ENCODE peak calls at places on chromosomes 7 and 10, in seven cellular contexts. K, E, G, S, V, T and B are unnamed samples.

GRCh38 chr7:2734761-2735571 is 47.0 kb downstream of the AMZ1 start:
- DNase-seq in K (no peak), S (no peak), G (no peak), E (no peak), T (no peak), V (no peak), B (no peak)

GRCh38 chr7:73811760-73812168 is 19.0 kb upstream of the CLDN4 start:
- DNase-seq in G (no peak), S (peak), V (peak), E (peak), K (no peak), T (peak), B (peak)

GRCh38 chr7:132877578-132877977 is 204.3 kb downstream of the CHCHD3 start:
- DNase-seq in G (no peak), K (no peak), E (no peak), T (no peak), V (no peak), S (no peak), B (peak)

GRCh38 chr10:11243425-11244222 is 226.0 kb downstream of the CELF2 start:
- DNase-seq in E (no peak), G (no peak), S (no peak), V (no peak), T (no peak), K (peak), B (no peak)

GRCh38 chr7:72335561-72336381 is 76.4 kb downstream of the CALN1 start:
- DNase-seq in T (no peak), V (no peak), G (no peak), K (no peak), E (no peak), S (no peak), B (peak)

GRCh38 chr7:90211391-90212148 is at the start of gene STEAP2:
- DNase-seq in S (peak), E (peak), V (peak), K (peak), G (no peak), T (peak), B (peak)

GRCh38 chr10:99983280-99983988 is 26.3 kb downstream of the DNMBP start:
- DNase-seq in T (peak), V (no peak), G (no peak), E (no peak), K (no peak), S (no peak), B (no peak)

GRCh38 chr10:78313636-78314035 is 280.0 kb downstream of the RPS24 start:
- DNase-seq in V (no peak), G (no peak), E (no peak), S (no peak), T (no peak), K (no peak), B (no peak)

GRCh38 chr10:62817120-62817762 is 1.1 kb upstream of the EGR2 start:
- DNase-seq in S (peak), T (peak), G (peak), E (peak), K (no peak), V (peak), B (peak)

GRCh38 chr10:102741848-102742247 is 1.9 kb upstream of the WBP1L start:
- DNase-seq in T (no peak), S (no peak), V (no peak), E (no peak), G (no peak), K (no peak), B (no peak)

GRCh38 chr7:95311389-95311788 is 12.9 kb downstream of the PON1 start:
- DNase-seq in G (no peak), S (no peak), T (no peak), V (no peak), K (no peak), E (no peak), B (no peak)

GRCh38 chr7:20647908-20648776 is 32.7 kb downstream of the ABCB5 start:
- DNase-seq in T (no peak), S (no peak), K (no peak), E (peak), V (no peak), G (no peak), B (peak)

GRCh38 chr7:158244430-158244829 is 343.2 kb downstream of the PTPRN2 start:
- DNase-seq in S (no peak), E (no peak), K (no peak), T (no peak), V (no peak), G (no peak), B (no peak)

GRCh38 chr7:105210721-105211205 is 178.0 kb downstream of the SRPK2 start:
- DNase-seq in E (no peak), S (no peak), V (peak), T (no peak), K (no peak), G (no peak), B (peak)

GRCh38 chr10:104330168-104331117 is 7.8 kb downstream of the ITPRIP start:
- DNase-seq in G (no peak), K (no peak), E (peak), T (peak), V (no peak), S (no peak), B (no peak)

GRCh38 chr7:73852500-73852899 is 8.5 kb upstream of the TMEM270 start:
- DNase-seq in E (no peak), S (no peak), T (no peak), K (no peak), V (no peak), G (no peak), B (no peak)

GRCh38 chr10:89979726-89980125 is 278.3 kb downstream of the KIF20B start:
- DNase-seq in E (no peak), K (no peak), V (no peak), G (no peak), T (no peak), S (no peak), B (no peak)

GRCh38 chr10:51879238-51879637 is 179.8 kb upstream of the CSTF2T start:
- DNase-seq in T (no peak), K (peak), S (no peak), V (no peak), E (peak), G (no peak), B (no peak)

GRCh38 chr10:21989453-21990154 is 13.9 kb downstream of the DNAJC1 start:
- DNase-seq in S (peak), T (peak), E (peak), G (no peak), V (peak), K (no peak), B (peak)

GRCh38 chr10:47276071-47276470 is 23.9 kb upstream of the GDF10 start:
- DNase-seq in V (no peak), K (no peak), S (no peak), G (no peak), T (no peak), E (no peak), B (no peak)

GRCh38 chr10:65365878-65366277 is 1560.0 kb upstream of the LRRTM3 start:
- DNase-seq in K (no peak), S (no peak), T (no peak), E (peak), V (no peak), G (no peak), B (no peak)

GRCh38 chr10:84308021-84308420 is 20.4 kb upstream of the CCSER2 start:
- DNase-seq in T (no peak), G (no peak), K (no peak), V (no peak), S (no peak), E (no peak), B (no peak)

GRCh38 chr7:112201421-112201820 is 4.8 kb downstream of the DOCK4 start:
- DNase-seq in K (peak), G (no peak), V (no peak), E (no peak), T (no peak), S (no peak), B (no peak)

GRCh38 chr7:132904209-132904608 is 177.7 kb downstream of the CHCHD3 start:
- DNase-seq in S (no peak), V (no peak), K (no peak), E (no peak), T (no peak), G (no peak), B (no peak)

GRCh38 chr7:79452495-79453265 is 787 bp downstream of the MAGI2 start:
- DNase-seq in E (peak), G (no peak), S (peak), T (peak), V (peak), K (no peak), B (peak)
- TF ChIP-seq CTCF in E (no peak), G (no peak), S (no peak), T (no peak), V (no peak), K (no peak), B (no peak)

GRCh38 chr7:27103489-27104226 is 1.2 kb upstream of the HOXA2 start:
- DNase-seq in S (no peak), K (no peak), G (no peak), T (no peak), E (no peak), V (no peak), B (peak)
- H3K27ac ChIP-seq in S (peak), K (peak), G (no peak), T (peak), E (no peak), V (peak), B (no peak)

GRCh38 chr7:106978425-106979386 is 65.8 kb upstream of the PRKAR2B start:
- DNase-seq in V (no peak), G (no peak), E (peak), S (no peak), K (no peak), T (no peak), B (no peak)
- TF ChIP-seq CTCF in V (no peak), G (no peak), E (no peak), S (no peak), K (peak), T (no peak), B (peak)

DNA sequence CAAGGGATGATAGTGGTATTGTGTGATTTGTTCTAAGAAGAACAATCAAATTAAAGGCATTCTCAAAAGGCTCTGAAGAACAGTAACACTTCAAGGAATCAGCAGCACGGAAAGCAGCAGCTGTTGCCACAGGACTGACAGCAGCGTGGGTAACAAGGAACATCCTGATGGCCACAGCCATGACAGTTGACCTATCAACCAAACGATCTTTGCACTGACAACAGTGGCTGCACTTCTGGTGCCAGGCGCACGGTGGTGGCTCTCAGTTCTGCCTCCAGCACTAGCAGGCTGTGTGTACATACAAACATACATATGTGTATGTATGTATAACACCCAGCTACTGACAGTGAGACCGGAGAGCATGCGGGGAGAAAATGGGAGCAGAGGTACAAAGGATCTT is 114.2 kb downstream of the ZFAND4 start:
- DNase-seq in V (no peak), G (no peak), S (no peak), E (no peak), T (no peak), K (no peak), B (no peak)
- H3K27ac ChIP-seq in V (no peak), G (no peak), S (no peak), E (no peak), T (no peak), K (no peak), B (no peak)

GRCh38 chr7:17558558-17559332 is 260.3 kb downstream of the AHR start:
- DNase-seq in K (no peak), V (no peak), E (peak), S (no peak), G (no peak), T (no peak), B (no peak)

GRCh38 chr7:17560516-17560915 is 262.1 kb downstream of the AHR start:
- DNase-seq in K (no peak), S (no peak), V (no peak), T (no peak), E (peak), G (no peak), B (no peak)

GRCh38 chr7:17558135-17558534 is 259.7 kb downstream of the AHR start:
- DNase-seq in G (no peak), V (no peak), E (no peak), T (no peak), K (no peak), S (no peak), B (no peak)

GRCh38 chr7:17560966-17561365 is 262.5 kb downstream of the AHR start:
- DNase-seq in S (no peak), K (no peak), E (no peak), G (no peak), V (no peak), T (no peak), B (no peak)

DNA sequence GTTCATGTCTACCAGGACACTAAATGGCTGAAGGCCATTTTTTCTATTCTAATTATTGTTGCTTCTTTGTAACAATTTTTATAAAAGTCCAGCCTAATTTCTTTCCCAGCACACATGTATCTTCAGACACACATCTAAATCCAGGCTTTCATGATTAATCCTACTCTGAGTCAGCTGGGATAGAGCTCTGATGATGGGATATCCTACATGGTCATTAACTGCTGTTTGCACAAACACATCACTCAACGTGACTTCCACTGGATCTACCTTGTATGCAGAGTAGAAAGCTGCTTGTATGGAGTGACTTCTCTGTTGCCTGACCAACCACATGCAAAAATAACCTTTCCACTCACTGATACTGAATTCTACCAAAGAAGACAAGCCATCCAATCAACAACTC is 260.9 kb downstream of the AHR start:
- DNase-seq in E (peak), V (no peak), G (no peak), T (no peak), K (no peak), S (no peak), B (no peak)
- TF ChIP-seq CTCF in E (no peak), V (no peak), G (no peak), T (no peak), K (no peak), S (no peak), B (no peak)

DNA sequence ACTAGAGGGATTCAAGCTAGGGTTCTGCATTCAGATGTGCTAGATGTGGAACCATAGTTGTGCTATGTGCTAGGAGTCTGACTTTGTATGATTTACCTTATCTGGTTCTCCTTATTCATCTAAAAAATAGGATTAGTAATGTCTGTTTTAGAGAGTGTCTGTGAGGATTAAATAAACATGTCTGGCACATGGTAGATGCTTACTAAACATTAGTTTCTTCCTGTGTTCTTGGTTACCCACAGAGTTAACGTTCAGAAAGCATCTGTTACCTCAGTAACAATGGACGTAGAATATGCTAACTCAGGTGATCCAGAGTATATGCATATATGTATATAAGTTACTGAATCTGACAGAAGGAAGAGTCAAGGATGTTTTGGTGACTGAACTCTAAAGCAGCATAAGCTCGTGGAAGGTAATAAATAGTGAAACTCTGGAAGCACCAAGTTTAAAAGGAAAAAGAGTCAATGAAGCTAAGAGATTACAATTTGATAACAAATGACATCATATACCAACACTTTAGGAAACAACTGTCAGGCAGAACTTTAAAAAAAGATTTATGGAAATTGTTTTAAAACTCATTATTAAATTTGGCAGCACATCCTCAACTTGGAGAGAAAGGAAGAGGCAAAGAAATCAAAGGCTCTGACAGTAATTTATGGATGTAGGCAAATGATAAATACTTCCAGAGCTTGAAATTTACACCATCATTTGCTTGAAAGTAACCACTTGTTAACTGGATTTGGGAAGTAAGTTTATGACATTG is 127.0 kb downstream of the CCNY start:
- DNase-seq in G (no peak), V (no peak), S (no peak), T (no peak), K (no peak), E (no peak), B (no peak)
- H3K27ac ChIP-seq in G (no peak), V (no peak), S (no peak), T (no peak), K (no peak), E (no peak), B (no peak)

GRCh38 chr10:32445036-32445435 is 904 bp upstream of the CCDC7 start:
- DNase-seq in T (no peak), V (no peak), E (peak), G (no peak), S (no peak), K (no peak), B (no peak)

GRCh38 chr10:32446701-32447406 is 914 bp downstream of the CCDC7 start:
- DNase-seq in E (peak), K (no peak), S (no peak), T (no peak), G (no peak), V (no peak), B (no peak)

DNA sequence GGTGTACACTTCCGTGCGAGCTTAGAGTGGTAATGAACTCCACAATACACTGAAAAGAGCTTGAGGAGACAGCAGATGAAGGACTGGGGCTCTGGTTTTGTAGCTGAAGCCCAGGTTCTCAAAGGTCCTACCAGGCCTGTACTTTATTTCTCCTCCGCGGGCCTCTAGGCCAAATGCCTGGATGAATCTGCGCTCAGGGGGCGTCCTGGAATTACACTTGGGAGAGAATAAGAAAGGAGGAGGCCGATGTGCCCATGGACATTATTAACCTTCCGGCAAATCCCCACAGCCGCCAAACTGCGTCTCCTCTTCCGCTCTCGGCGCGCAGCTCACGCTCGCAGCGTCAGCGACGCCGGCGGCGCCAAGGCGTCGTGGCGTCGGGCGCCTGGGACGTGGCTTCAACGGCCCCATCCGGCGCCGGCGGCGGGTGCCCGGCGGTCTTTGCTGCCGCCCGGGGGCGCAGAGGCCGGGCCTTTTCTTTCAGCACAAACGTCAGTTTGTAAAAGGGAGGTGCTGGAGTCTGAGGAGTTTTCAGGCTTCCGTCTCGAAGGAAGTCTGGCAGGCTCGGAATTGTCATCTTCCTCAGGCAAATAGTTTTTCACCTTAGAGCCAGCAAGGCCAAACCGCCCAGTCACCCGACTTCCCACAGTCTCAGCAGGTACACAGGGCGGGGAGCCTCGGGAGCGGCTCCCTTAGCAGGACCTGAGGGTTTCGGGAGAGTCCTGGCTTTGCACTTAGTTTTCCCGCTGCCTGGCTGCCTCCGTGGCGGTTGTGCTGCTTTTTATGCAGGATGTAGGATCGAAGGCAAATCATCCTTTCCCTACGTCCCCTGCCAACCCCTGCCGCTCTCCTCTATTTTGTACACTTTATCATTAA is at the start of gene CCDC7:
- DNase-seq in T (peak), S (peak), V (peak), E (peak), G (peak), K (peak), B (peak)
- TF ChIP-seq CTCF in T (peak), S (peak), V (peak), E (peak), G (peak), K (peak), B (peak)